ENCODE peak calls at places on chromosomes 16 and 17, in seven cellular contexts. O is stimulated activated effector memory CD8-positive, alpha-beta T cell treated with anti-CD3 and anti-CD28 coated beads, Interleukin-12 subunit alpha, Interleukin-12 subunit beta, amount 100 ng/mL, for 72 hours; B is activated naive CD8-positive, alpha-beta T cell treated with anti-CD3 and anti-CD28 coated beads, Interleukin-2, amount 10 ng/mL, durations not matched to agents 7 days and 5 days; R is natural killer cell; W is activated T-cell treated with anti-CD3 and anti-CD28 coated beads, Interleukin-2, amount 50 U/mL, for 72 hours; H is activated CD8-positive, alpha-beta T cell treated with anti-CD3 and anti-CD28 coated beads for 36 hours; N is stimulated activated naive CD8-positive, alpha-beta T cell treated with anti-CD3 and anti-CD28 coated beads, Interleukin-15, amount 100 ng/mL, for 72 hours. Y is an unnamed sample.

GRCh38 chr16:3646348-3646920 is 8.1 kb upstream of the DNASE1 start:
- ATAC-seq in O (no peak), B (no peak), R (no peak), W (no peak), H (no peak), N (no peak), Y (no peak)

GRCh38 chr16:56600398-56600999 is 7.9 kb upstream of the MT2A start:
- ATAC-seq in O (peak; percentile 60), B (peak; percentile 61), R (peak; percentile 79), W (peak; percentile 46), H (peak; percentile 81), N (peak; percentile 75), Y (no peak)

GRCh38 chr16:11868412-11868980 is 17.2 kb upstream of the RSL1D1 start:
- ATAC-seq in O (no peak), B (no peak), R (no peak), W (no peak), H (no peak), N (no peak), Y (no peak)

GRCh38 chr17:77473615-77474226 is 333.0 kb downstream of the SEC14L1 start:
- ATAC-seq in O (peak; percentile 71), B (no peak), R (no peak), W (peak; percentile 59), H (peak; percentile 26), N (peak; percentile 67), Y (peak; percentile 64)

GRCh38 chr16:77290451-77291110 is 91.4 kb downstream of the SYCE1L start:
- ATAC-seq in O (no peak), B (no peak), R (no peak), W (no peak), H (no peak), N (no peak), Y (no peak)

GRCh38 chr17:66654341-66654740 is 180.6 kb upstream of the CACNG5 start:
- ATAC-seq in O (no peak), B (no peak), R (no peak), W (no peak), H (no peak), N (no peak), Y (no peak)

GRCh38 chr16:75244225-75244792 is 7.1 kb downstream of the BCAR1 start:
- ATAC-seq in O (no peak), B (no peak), R (no peak), W (no peak), H (no peak), N (no peak), Y (no peak)

GRCh38 chr16:75483222-75483621 is 12.0 kb downstream of the CHST6 start:
- ATAC-seq in O (no peak), B (no peak), R (no peak), W (no peak), H (no peak), N (no peak), Y (no peak)

GRCh38 chr17:56367381-56367780 is 214.1 kb downstream of the ANKFN1 start:
- ATAC-seq in O (no peak), B (no peak), R (no peak), W (no peak), H (no peak), N (no peak), Y (no peak)

GRCh38 chr16:74322301-74322710 is 25.7 kb downstream of the PSMD7 start:
- ATAC-seq in O (no peak), B (no peak), R (no peak), W (no peak), H (no peak), N (no peak), Y (no peak)

GRCh38 chr17:78268960-78269892 is 37.8 kb downstream of the TMEM235 start:
- ATAC-seq in O (no peak), B (no peak), R (no peak), W (no peak), H (no peak), N (no peak), Y (no peak)

Y was measured in stimulated activated memory B cell treated with anti-CD40 and anti-IgM and Interleukin-4, amounts not matched to agents 10 μg/mL and 1 μg/mL and 100 μg/mL, for 72 hours.